ENCODE peak calls at places on chromosomes 7 and 10, in nine cellular contexts. I, M, Q, W, P, Y, V, T and X are unnamed samples.

GRCh38 chr10:1420663-1421362 is 316.5 kb downstream of the ADARB2 start:
- DNase-seq in Y (peak; percentile 56), M (no peak), Q (no peak), V (no peak), P (peak; percentile 61), T (peak; percentile 55), W (peak; percentile 28), I (peak; percentile 10), X (peak; percentile 77)

GRCh38 chr7:69757990-69758430 is 159.7 kb downstream of the AUTS2 start:
- DNase-seq in Q (no peak), Y (no peak), W (no peak), I (no peak), M (no peak), T (peak; percentile 67), V (no peak), P (no peak), X (no peak)

GRCh38 chr7:12418452-12418851 is 14.8 kb upstream of the VWDE start:
- DNase-seq in Y (no peak), W (no peak), M (no peak), T (peak; percentile 17), Q (no peak), I (no peak), P (no peak), V (no peak), X (no peak)

GRCh38 chr10:96374985-96375830 is 16.4 kb upstream of the OPALIN start:
- DNase-seq in V (no peak), Y (peak; percentile 92), W (peak; percentile 65), T (peak; percentile 92), M (peak; percentile 93), P (peak; percentile 88), Q (peak; percentile 89), I (peak; percentile 88), X (peak; percentile 92)

GRCh38 chr7:85483205-85483604 is 296.3 kb upstream of the SEMA3D start:
- DNase-seq in W (no peak), V (no peak), I (no peak), T (no peak), M (no peak), Y (no peak), Q (no peak), P (no peak), X (no peak)

GRCh38 chr7:374706-375490 is 84.9 kb downstream of the FOXL3 start:
- DNase-seq in Y (peak; percentile 12), Q (peak; percentile 13), T (no peak), I (no peak), P (peak; percentile 5), M (peak; percentile 70), V (no peak), W (peak; percentile 4), X (no peak)

GRCh38 chr10:11034762-11035161 is 17.1 kb downstream of the CELF2 start:
- DNase-seq in I (no peak), M (no peak), Y (no peak), W (no peak), T (no peak), P (no peak), V (no peak), Q (no peak), X (no peak)

GRCh38 chr7:121069346-121070100 is 81.0 kb downstream of the CPED1 start:
- DNase-seq in P (no peak), I (peak; percentile 30), Y (no peak), M (no peak), W (no peak), V (no peak), Q (peak; percentile 21), T (no peak), X (no peak)

GRCh38 chr7:80869821-80870751 is 48.8 kb downstream of the SEMA3C start:
- DNase-seq in Y (peak; percentile 46), P (peak; percentile 24), Q (no peak), M (no peak), I (no peak), W (no peak), T (no peak), V (no peak), X (no peak)

GRCh38 chr7:15667999-15668398 is 18.5 kb downstream of the MEOX2 start:
- DNase-seq in I (no peak), Y (peak; percentile 68), T (no peak), Q (no peak), W (no peak), V (no peak), M (no peak), P (peak; percentile 35), X (no peak)

GRCh38 chr10:81179805-81180452 is 642.2 kb downstream of the SH2D4B start:
- DNase-seq in I (no peak), P (peak; percentile 10), Q (no peak), T (peak; percentile 45), M (no peak), Y (peak; percentile 33), V (no peak), W (no peak), X (no peak)

GRCh38 chr7:134948246-134948645 is 38.1 kb upstream of the AGBL3 start:
- DNase-seq in T (no peak), Y (no peak), I (no peak), M (no peak), P (no peak), V (no peak), W (no peak), Q (no peak), X (no peak)

GRCh38 chr10:105138287-105138854 is 497.3 kb downstream of the SORCS3 start:
- DNase-seq in Y (no peak), Q (peak; percentile 52), T (no peak), V (no peak), W (no peak), I (no peak), P (no peak), M (no peak), X (no peak)

GRCh38 chr10:6838118-6838517 is 258.0 kb upstream of the PRKCQ start:
- DNase-seq in W (no peak), V (no peak), P (no peak), T (peak; percentile 15), Q (no peak), M (no peak), I (no peak), Y (no peak), X (no peak)

GRCh38 chr10:112615269-112615668 is 168.3 kb downstream of the VTI1A start:
- DNase-seq in Q (no peak), I (no peak), V (no peak), M (no peak), Y (no peak), P (no peak), W (no peak), T (no peak), X (no peak)

GRCh38 chr7:47336178-47337020 is 245.5 kb downstream of the TNS3 start:
- DNase-seq in P (no peak), Q (peak; percentile 80), T (peak; percentile 34), Y (no peak), V (no peak), I (peak; percentile 74), W (no peak), M (peak; percentile 84), X (no peak)

GRCh38 chr10:124742418-124743187 is 1.6 kb downstream of the FAM53B start:
- DNase-seq in Q (no peak), P (no peak), V (no peak), Y (peak; percentile 61), T (peak; percentile 8), W (no peak), M (no peak), I (no peak), X (no peak)

GRCh38 chr7:7923818-7924217 is 44.8 kb upstream of the GLCCI1 start:
- DNase-seq in M (no peak), W (no peak), T (no peak), Q (no peak), Y (no peak), V (no peak), P (no peak), I (no peak), X (no peak)

GRCh38 chr7:7924303-7924702 is 44.3 kb upstream of the GLCCI1 start:
- DNase-seq in M (no peak), Q (no peak), T (no peak), P (no peak), V (no peak), Y (no peak), I (no peak), W (no peak), X (no peak)

GRCh38 chr7:7920481-7920880 is 48.1 kb upstream of the GLCCI1 start:
- DNase-seq in T (no peak), I (no peak), M (no peak), W (no peak), V (no peak), Q (no peak), P (peak; percentile 54), Y (peak; percentile 34), X (peak; percentile 37)

GRCh38 chr7:7921830-7922229 is 46.8 kb upstream of the GLCCI1 start:
- DNase-seq in Q (no peak), M (no peak), W (no peak), Y (no peak), V (no peak), T (no peak), P (no peak), I (no peak), X (no peak)

DNA sequence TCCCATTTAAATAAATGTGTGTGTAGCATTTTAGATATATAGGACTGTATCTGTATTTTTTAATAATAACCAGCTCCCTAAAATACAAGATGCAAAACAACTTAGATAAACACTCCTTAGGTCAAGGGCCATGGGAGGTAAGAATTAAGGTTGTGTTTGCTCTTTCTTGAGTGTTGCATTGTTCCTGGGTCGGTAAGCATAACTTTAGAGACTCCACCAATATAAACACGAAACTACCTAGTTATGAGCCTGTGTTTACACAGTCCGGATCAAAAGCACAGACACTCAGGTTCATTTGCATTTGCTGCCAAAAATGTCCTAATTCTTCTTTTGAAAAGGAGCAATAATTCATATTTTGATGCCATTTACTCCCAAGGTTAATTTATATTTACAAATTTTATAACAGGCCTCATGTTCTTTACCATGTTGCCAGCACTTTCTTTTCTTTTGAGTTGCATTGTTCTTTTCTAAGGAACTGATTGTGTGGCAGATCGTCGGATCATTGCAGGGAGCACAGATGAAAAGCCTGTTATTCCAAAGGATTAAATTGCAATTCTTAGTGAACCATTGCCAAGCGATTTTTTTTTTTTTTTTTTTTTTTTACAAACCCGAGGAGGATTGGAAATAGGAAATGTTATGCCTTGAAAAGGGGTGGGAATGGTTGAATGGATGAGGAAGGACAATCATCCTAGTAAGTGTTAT is 45.8 kb upstream of the GLCCI1 start:
- DNase-seq in P (no peak), W (no peak), M (no peak), I (no peak), Y (no peak), T (no peak), V (no peak), Q (no peak), X (no peak)
- H3K27ac ChIP-seq in P (peak overlapping the region; percentile 17), W (no peak overlapping the region), M (no peak overlapping the region), I (no peak overlapping the region), Y (peak overlapping the region; percentile 19), T (no peak overlapping the region), V (no peak overlapping the region), Q (no peak overlapping the region), X (no peak overlapping the region)

GRCh38 chr7:2604608-2605174 is 27.1 kb upstream of the TTYH3 start:
- DNase-seq in T (no peak), P (no peak), Q (peak; percentile 79), M (no peak), I (no peak), V (no peak), W (no peak), Y (no peak), X (no peak)
- H3K4me1 ChIP-seq in T (peaks cover 14% of the 10 kb centered on the region), P (no peaks in the 10 kb centered on the region), Q (peaks cover 22% of the 10 kb centered on the region), M (no peaks in the 10 kb centered on the region), I (peaks cover 27% of the 10 kb centered on the region), V (peaks cover 6% of the 10 kb centered on the region), W (peaks cover 4% of the 10 kb centered on the region), Y (no peaks in the 10 kb centered on the region), X (no peaks in the 10 kb centered on the region)

GRCh38 chr10:52314822-52315552 is 906 bp downstream of the DKK1 start:
- DNase-seq in Q (no peak), T (no peak), P (peak; percentile 8), I (no peak), Y (no peak), W (no peak), M (peak; percentile 77), V (no peak), X (no peak)
- H3K27ac ChIP-seq in Q (no peak overlapping the region), T (no peak overlapping the region), P (no peak overlapping the region), I (no peak overlapping the region), Y (no peak overlapping the region), W (no peak overlapping the region), M (no peak overlapping the region), V (no peak overlapping the region), X (no peak overlapping the region)

GRCh38 chr10:72170733-72171132 is 45.1 kb upstream of the ANAPC16 start:
- DNase-seq in V (no peak), P (no peak), T (no peak), Y (no peak), Q (no peak), I (no peak), W (no peak), M (no peak), X (no peak)
- H3K4me1 ChIP-seq in V (peaks cover 11% of the 10 kb centered on the region), P (peaks cover 4% of the 10 kb centered on the region), T (no peaks in the 10 kb centered on the region), Y (no peaks in the 10 kb centered on the region), Q (no peaks in the 10 kb centered on the region), I (peaks cover 21% of the 10 kb centered on the region), W (peaks cover 4% of the 10 kb centered on the region), M (peaks cover under 1% of the 10 kb centered on the region), X (no peaks in the 10 kb centered on the region)